ENCODE peak calls at places on chromosomes 13 and 19, in five cellular contexts. One of them, this sample, is unnamed.

GRCh38 chr13:97456047-97456446 is 22.1 kb downstream of the RAP2A start:
- DNase-seq in H1: no peak
- DNase-seq in neuronal stem cell: no peak
- DNase-seq in mesenchymal stem cell: no peak
- DNase-seq in trophoblast cell: no peak
- DNase-seq in this sample: no peak

GRCh38 chr19:58154287-58154678 is 3.7 kb upstream of the ZNF329 start:
- DNase-seq in H1: no peak
- DNase-seq in neuronal stem cell: no peak
- DNase-seq in mesenchymal stem cell: peak
- DNase-seq in trophoblast cell: peak
- DNase-seq in this sample: peak

GRCh38 chr13:26022538-26023292 is 29.1 kb downstream of the SHISA2 start:
- DNase-seq in H1: no peak
- DNase-seq in neuronal stem cell: no peak
- DNase-seq in mesenchymal stem cell: peak
- DNase-seq in trophoblast cell: peak
- DNase-seq in this sample: no peak

GRCh38 chr13:33761744-33762143 is 56.2 kb upstream of the RFC3 start:
- DNase-seq in H1: no peak
- DNase-seq in neuronal stem cell: no peak
- DNase-seq in mesenchymal stem cell: no peak
- DNase-seq in trophoblast cell: no peak
- DNase-seq in this sample: peak

GRCh38 chr19:51329411-51329810 is 12.5 kb downstream of the VSIG10L start:
- DNase-seq in H1: no peak
- DNase-seq in neuronal stem cell: no peak
- DNase-seq in mesenchymal stem cell: no peak
- DNase-seq in trophoblast cell: no peak
- DNase-seq in this sample: no peak

GRCh38 chr19:1252818-1253513 is 4.6 kb downstream of the MIDN start:
- DNase-seq in H1: no peak
- DNase-seq in neuronal stem cell: no peak
- DNase-seq in mesenchymal stem cell: peak
- DNase-seq in trophoblast cell: peak
- DNase-seq in this sample: no peak

GRCh38 chr13:51291341-51291740 is 48.1 kb upstream of the SERPINE3 start:
- DNase-seq in H1: no peak
- DNase-seq in neuronal stem cell: no peak
- DNase-seq in mesenchymal stem cell: no peak
- DNase-seq in trophoblast cell: no peak
- DNase-seq in this sample: no peak

GRCh38 chr19:46537136-46538097 is 41.8 kb upstream of the PNMA8B start:
- DNase-seq in H1: no peak
- DNase-seq in neuronal stem cell: no peak
- DNase-seq in mesenchymal stem cell: peak
- DNase-seq in trophoblast cell: peak
- DNase-seq in this sample: peak

GRCh38 chr13:40206241-40207109 is 460.0 kb downstream of the FOXO1 start:
- DNase-seq in H1: no peak
- DNase-seq in neuronal stem cell: no peak
- DNase-seq in mesenchymal stem cell: no peak
- DNase-seq in trophoblast cell: no peak
- DNase-seq in this sample: no peak

GRCh38 chr13:59546178-59546577 is 617.5 kb downstream of the DIAPH3 start:
- DNase-seq in H1: no peak
- DNase-seq in neuronal stem cell: no peak
- DNase-seq in mesenchymal stem cell: no peak
- DNase-seq in trophoblast cell: no peak
- DNase-seq in this sample: no peak

GRCh38 chr19:8476524-8476923 is 25.9 kb downstream of the PRAM1 start:
- DNase-seq in H1: no peak
- DNase-seq in neuronal stem cell: no peak
- DNase-seq in mesenchymal stem cell: no peak
- DNase-seq in trophoblast cell: no peak
- DNase-seq in this sample: no peak

GRCh38 chr13:113731192-113732175 is 27.5 kb upstream of the TMEM255B start:
- DNase-seq in H1: no peak
- DNase-seq in neuronal stem cell: no peak
- DNase-seq in mesenchymal stem cell: no peak
- DNase-seq in trophoblast cell: no peak
- DNase-seq in this sample: no peak

GRCh38 chr19:31058676-31059075 is 290.6 kb downstream of the TSHZ3 start:
- DNase-seq in H1: no peak
- DNase-seq in neuronal stem cell: no peak
- DNase-seq in mesenchymal stem cell: no peak
- DNase-seq in trophoblast cell: no peak
- DNase-seq in this sample: no peak

GRCh38 chr19:10773969-10774368 is 56.1 kb downstream of the DNM2 start:
- DNase-seq in H1: no peak
- DNase-seq in neuronal stem cell: no peak
- DNase-seq in mesenchymal stem cell: no peak
- DNase-seq in trophoblast cell: peak
- DNase-seq in this sample: no peak

GRCh38 chr19:3796358-3796757 is 10.2 kb upstream of the MATK start:
- DNase-seq in H1: no peak
- DNase-seq in neuronal stem cell: no peak
- DNase-seq in mesenchymal stem cell: no peak
- DNase-seq in trophoblast cell: no peak
- DNase-seq in this sample: no peak

GRCh38 chr19:49188626-49189200 is 31.1 kb downstream of the TRPM4 start:
- DNase-seq in H1: no peak
- DNase-seq in neuronal stem cell: no peak
- DNase-seq in mesenchymal stem cell: no peak
- DNase-seq in trophoblast cell: no peak
- DNase-seq in this sample: peak

GRCh38 chr19:56149656-56150038 is 8.6 kb downstream of the ZNF444 start:
- DNase-seq in H1: no peak
- DNase-seq in neuronal stem cell: no peak
- DNase-seq in mesenchymal stem cell: no peak
- DNase-seq in trophoblast cell: no peak
- DNase-seq in this sample: no peak

GRCh38 chr13:82654851-82655517 is 1227.3 kb downstream of the SLITRK1 start:
- DNase-seq in H1: no peak
- DNase-seq in neuronal stem cell: no peak
- DNase-seq in mesenchymal stem cell: no peak
- DNase-seq in trophoblast cell: no peak
- DNase-seq in this sample: no peak

GRCh38 chr13:65111223-65111622 is 2118.9 kb downstream of the PCDH9 start:
- DNase-seq in H1: no peak
- DNase-seq in neuronal stem cell: no peak
- DNase-seq in mesenchymal stem cell: no peak
- DNase-seq in trophoblast cell: no peak
- DNase-seq in this sample: no peak

GRCh38 chr19:56880592-56881190 is 40.2 kb upstream of the PEG3 start:
- DNase-seq in H1: no peak
- DNase-seq in neuronal stem cell: no peak
- DNase-seq in mesenchymal stem cell: no peak
- DNase-seq in trophoblast cell: no peak
- DNase-seq in this sample: no peak

GRCh38 chr19:35522745-35523327 is 5.3 kb downstream of the SBSN start:
- DNase-seq in H1: no peak
- DNase-seq in neuronal stem cell: no peak
- DNase-seq in mesenchymal stem cell: no peak
- DNase-seq in trophoblast cell: no peak
- DNase-seq in this sample: no peak

GRCh38 chr19:14582894-14583340 is at the start of gene CLEC17A:
- DNase-seq in H1: no peak
- DNase-seq in neuronal stem cell: no peak
- DNase-seq in mesenchymal stem cell: no peak
- DNase-seq in trophoblast cell: no peak
- DNase-seq in this sample: no peak

GRCh38 chr13:30866692-30867669 is 39.1 kb upstream of the MEDAG start:
- DNase-seq in H1: no peak
- DNase-seq in neuronal stem cell: no peak
- DNase-seq in mesenchymal stem cell: peak
- DNase-seq in trophoblast cell: peak
- DNase-seq in this sample: no peak

GRCh38 chr19:35991731-35992450 is 3.1 kb upstream of the SDHAF1 start:
- DNase-seq in H1: no peak
- DNase-seq in neuronal stem cell: no peak
- DNase-seq in mesenchymal stem cell: no peak
- DNase-seq in trophoblast cell: peak
- DNase-seq in this sample: no peak

GRCh38 chr13:73056054-73056962 is 2.5 kb upstream of the KLF5 start:
- DNase-seq in H1: no peak
- DNase-seq in neuronal stem cell: no peak
- DNase-seq in mesenchymal stem cell: peak
- DNase-seq in trophoblast cell: peak
- DNase-seq in this sample: no peak

GRCh38 chr13:43326100-43326499 is 302.7 kb downstream of the DNAJC15 start:
- DNase-seq in H1: no peak
- DNase-seq in neuronal stem cell: no peak
- DNase-seq in mesenchymal stem cell: no peak
- DNase-seq in trophoblast cell: no peak
- DNase-seq in this sample: no peak

GRCh38 chr13:73417012-73417615 is 358.3 kb downstream of the KLF5 start:
- DNase-seq in H1: no peak
- DNase-seq in neuronal stem cell: no peak
- DNase-seq in mesenchymal stem cell: no peak
- DNase-seq in trophoblast cell: peak
- DNase-seq in this sample: no peak

GRCh38 chr19:51480590-51480989 is 2.3 kb downstream of the CEACAM18 start:
- DNase-seq in H1: no peak
- DNase-seq in neuronal stem cell: no peak
- DNase-seq in mesenchymal stem cell: no peak
- DNase-seq in trophoblast cell: peak
- DNase-seq in this sample: peak

GRCh38 chr19:778910-779653 is 18.2 kb upstream of the PTBP1 start:
- DNase-seq in H1: no peak
- DNase-seq in neuronal stem cell: no peak
- DNase-seq in mesenchymal stem cell: peak
- DNase-seq in trophoblast cell: peak
- DNase-seq in this sample: no peak

GRCh38 chr13:110563463-110563774 is 1.9 kb upstream of the RAB20 start:
- DNase-seq in H1: no peak
- DNase-seq in neuronal stem cell: no peak
- DNase-seq in mesenchymal stem cell: no peak
- DNase-seq in trophoblast cell: no peak
- DNase-seq in this sample: no peak

GRCh38 chr13:44758595-44759221 is 182.6 kb upstream of the TSC22D1 start:
- DNase-seq in H1: no peak
- DNase-seq in neuronal stem cell: no peak
- DNase-seq in mesenchymal stem cell: peak
- DNase-seq in trophoblast cell: peak
- DNase-seq in this sample: no peak

DNA sequence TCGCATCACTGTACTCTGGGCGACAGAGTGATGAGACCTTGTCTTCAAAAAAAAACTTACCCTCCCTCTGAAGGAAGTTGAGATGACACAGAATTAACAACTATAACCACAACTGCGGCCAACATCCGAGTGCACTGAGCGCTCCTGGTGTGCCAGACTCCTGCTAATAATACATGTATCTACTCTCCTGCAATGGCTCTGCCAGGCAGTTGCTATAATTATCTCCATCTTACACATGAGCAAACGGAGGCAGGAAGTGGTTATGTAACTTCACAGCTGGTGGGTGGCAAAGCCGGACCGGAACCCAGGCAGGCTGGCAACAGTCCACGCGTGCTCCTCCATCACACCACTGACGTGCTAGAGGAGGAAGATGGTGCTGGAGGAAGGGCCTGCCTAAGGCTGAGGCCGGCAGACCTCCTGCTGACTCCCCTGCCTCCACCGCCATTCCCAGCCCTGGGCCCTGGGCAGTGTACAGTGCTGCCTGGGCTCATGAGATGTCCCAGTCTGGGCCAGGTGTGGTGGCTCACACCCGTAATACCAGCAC is 12.6 kb downstream of the XRCC1 start:
- DNase-seq in H1: no peak
- DNase-seq in neuronal stem cell: no peak
- DNase-seq in mesenchymal stem cell: peak
- DNase-seq in trophoblast cell: peak
- DNase-seq in this sample: no peak
- H2AK5ac ChIP-seq in H1: no peak
- H2AK5ac ChIP-seq in neuronal stem cell: no peak
- H2AK5ac ChIP-seq in mesenchymal stem cell: no peak
- H2AK5ac ChIP-seq in trophoblast cell: no peak
- H2AK5ac ChIP-seq in this sample: no peak

GRCh38 chr19:41935781-41936415 is 7.6 kb upstream of the ERFL start:
- DNase-seq in H1: no peak
- DNase-seq in neuronal stem cell: no peak
- DNase-seq in mesenchymal stem cell: no peak
- DNase-seq in trophoblast cell: no peak
- DNase-seq in this sample: no peak

GRCh38 chr19:41937976-41938375 is 9.7 kb upstream of the ERFL start:
- DNase-seq in H1: no peak
- DNase-seq in neuronal stem cell: no peak
- DNase-seq in mesenchymal stem cell: no peak
- DNase-seq in trophoblast cell: no peak
- DNase-seq in this sample: no peak

GRCh38 chr19:41936416-41936850 is 8.2 kb upstream of the ERFL start:
- DNase-seq in H1: no peak
- DNase-seq in neuronal stem cell: no peak
- DNase-seq in mesenchymal stem cell: no peak
- DNase-seq in trophoblast cell: no peak
- DNase-seq in this sample: no peak

GRCh38 chr19:41937525-41937924 is 9.3 kb upstream of the ERFL start:
- DNase-seq in H1: no peak
- DNase-seq in neuronal stem cell: no peak
- DNase-seq in mesenchymal stem cell: no peak
- DNase-seq in trophoblast cell: no peak
- DNase-seq in this sample: no peak

GRCh38 chr19:41936961-41937360 is 8.7 kb upstream of the ERFL start:
- DNase-seq in H1: no peak
- DNase-seq in neuronal stem cell: no peak
- DNase-seq in mesenchymal stem cell: no peak
- DNase-seq in trophoblast cell: no peak
- DNase-seq in this sample: no peak
- H2BK12ac ChIP-seq in H1: no peak
- H2BK12ac ChIP-seq in neuronal stem cell: no peak
- H2BK12ac ChIP-seq in mesenchymal stem cell: no peak
- H2BK12ac ChIP-seq in trophoblast cell: no peak
- H2BK12ac ChIP-seq in this sample: no peak

GRCh38 chr19:19900124-19900523 is 622 bp upstream of the ZNF93 start:
- DNase-seq in H1: no peak
- DNase-seq in neuronal stem cell: no peak
- DNase-seq in mesenchymal stem cell: peak
- DNase-seq in trophoblast cell: peak
- DNase-seq in this sample: no peak

GRCh38 chr19:19900574-19901444 is at the start of gene ZNF93:
- DNase-seq in H1: peak
- DNase-seq in neuronal stem cell: peak
- DNase-seq in mesenchymal stem cell: peak
- DNase-seq in trophoblast cell: peak
- DNase-seq in this sample: peak
- H2AK5ac ChIP-seq in H1: peak
- H2AK5ac ChIP-seq in neuronal stem cell: peak
- H2AK5ac ChIP-seq in mesenchymal stem cell: no peak
- H2AK5ac ChIP-seq in trophoblast cell: peak
- H2AK5ac ChIP-seq in this sample: no peak

DNA sequence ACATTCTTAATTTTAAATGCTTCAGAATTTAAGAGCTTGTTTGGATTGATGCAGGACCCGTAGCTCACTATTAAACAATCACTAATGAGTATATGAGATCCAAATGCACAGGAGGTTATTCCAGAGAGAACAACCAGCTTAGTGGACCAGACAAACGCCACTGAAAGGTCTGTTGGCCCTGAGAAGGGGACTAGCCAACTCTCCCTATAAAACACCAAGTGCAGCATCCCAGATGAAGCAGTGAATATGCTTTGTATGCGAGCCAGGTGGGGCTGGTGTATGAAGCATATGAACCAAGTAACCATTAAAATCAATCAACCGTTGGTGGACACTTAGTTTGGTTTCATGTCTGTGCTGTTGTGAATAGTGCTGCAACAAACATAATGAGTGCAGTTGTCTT is 9.8 kb upstream of the LILRB1 start:
- DNase-seq in H1: no peak
- DNase-seq in neuronal stem cell: no peak
- DNase-seq in mesenchymal stem cell: no peak
- DNase-seq in trophoblast cell: no peak
- DNase-seq in this sample: no peak
- H2BK12ac ChIP-seq in H1: no peak
- H2BK12ac ChIP-seq in neuronal stem cell: no peak
- H2BK12ac ChIP-seq in mesenchymal stem cell: no peak
- H2BK12ac ChIP-seq in trophoblast cell: no peak
- H2BK12ac ChIP-seq in this sample: no peak